ENCODE peak calls at places on chromosomes 4 and X, in six cellular contexts. J is bronchial epithelial cell, E is brain microvascular endothelial cell, D is ovary, I is BE2C, R is NT2/D1. B is an unnamed sample. For H3K36me3, the result is how much of the 10 kb centered on the place peaks cover.

GRCh38 chr4:172686021-172686420 is 482.6 kb upstream of the GALNT7 start:
- DNase-seq in J (no peak), E (no peak), D (no peak), I (no peak), R (no peak), B (no peak)

GRCh38 chr4:53563824-53564223 is 27.5 kb downstream of the LNX1 start:
- DNase-seq in J (peak), E (peak), D (no peak), I (no peak), R (no peak), B (peak)

GRCh38 chr4:85399270-85399669 is 75.7 kb upstream of the ARHGAP24 start:
- DNase-seq in J (no peak), E (no peak), D (no peak), I (no peak), R (no peak), B (no peak)

GRCh38 chrX:102976793-102977495 is 39.9 kb downstream of the RAB40AL start:
- DNase-seq in J (peak), E (no peak), D (no peak), I (no peak), R (no peak), B (no peak)

GRCh38 chr4:62252728-62253127 is 1052.6 kb downstream of the ADGRL3 start:
- DNase-seq in J (no peak), E (no peak), D (no peak), I (no peak), R (no peak), B (no peak)

GRCh38 chrX:2286731-2287130 is 214.0 kb downstream of the DHRSX start:
- DNase-seq in J (no peak), E (no peak), D (no peak), I (no peak), R (no peak), B (no peak)

GRCh38 chrX:123736333-123736921 is 3.6 kb upstream of the THOC2 start:
- DNase-seq in J (peak), E (peak), D (no peak), I (peak), R (no peak), B (peak)

GRCh38 chr4:4780634-4781287 is 78.7 kb upstream of the MSX1 start:
- DNase-seq in J (peak), E (peak), D (no peak), I (peak), R (no peak), B (no peak)

GRCh38 chrX:148854351-148854750 is 353.9 kb downstream of the AFF2 start:
- DNase-seq in J (no peak), E (peak), D (no peak), I (no peak), R (no peak), B (peak)

GRCh38 chr4:84971319-84971932 is 4.9 kb upstream of the WDFY3 start:
- DNase-seq in J (peak), E (no peak), D (no peak), I (no peak), R (no peak), B (peak)

GRCh38 chrX:24777660-24778059 is 83.9 kb downstream of the POLA1 start:
- DNase-seq in J (no peak), E (no peak), D (no peak), I (no peak), R (no peak), B (no peak)

GRCh38 chrX:37802028-37802427 is 22.2 kb downstream of the CYBB start:
- DNase-seq in J (no peak), E (no peak), D (no peak), I (no peak), R (no peak), B (no peak)

GRCh38 chr4:128323401-128323800 is 35.8 kb upstream of the PGRMC2 start:
- DNase-seq in J (peak), E (no peak), D (no peak), I (no peak), R (no peak), B (no peak)

GRCh38 chr4:62344915-62345314 is 1144.8 kb downstream of the ADGRL3 start:
- DNase-seq in J (peak), E (no peak), D (no peak), I (no peak), R (no peak), B (no peak)

GRCh38 chr4:146243883-146244277 is 29.5 kb downstream of the REELD1 start:
- DNase-seq in J (no peak), E (no peak), D (no peak), I (no peak), R (no peak), B (no peak)

DNA sequence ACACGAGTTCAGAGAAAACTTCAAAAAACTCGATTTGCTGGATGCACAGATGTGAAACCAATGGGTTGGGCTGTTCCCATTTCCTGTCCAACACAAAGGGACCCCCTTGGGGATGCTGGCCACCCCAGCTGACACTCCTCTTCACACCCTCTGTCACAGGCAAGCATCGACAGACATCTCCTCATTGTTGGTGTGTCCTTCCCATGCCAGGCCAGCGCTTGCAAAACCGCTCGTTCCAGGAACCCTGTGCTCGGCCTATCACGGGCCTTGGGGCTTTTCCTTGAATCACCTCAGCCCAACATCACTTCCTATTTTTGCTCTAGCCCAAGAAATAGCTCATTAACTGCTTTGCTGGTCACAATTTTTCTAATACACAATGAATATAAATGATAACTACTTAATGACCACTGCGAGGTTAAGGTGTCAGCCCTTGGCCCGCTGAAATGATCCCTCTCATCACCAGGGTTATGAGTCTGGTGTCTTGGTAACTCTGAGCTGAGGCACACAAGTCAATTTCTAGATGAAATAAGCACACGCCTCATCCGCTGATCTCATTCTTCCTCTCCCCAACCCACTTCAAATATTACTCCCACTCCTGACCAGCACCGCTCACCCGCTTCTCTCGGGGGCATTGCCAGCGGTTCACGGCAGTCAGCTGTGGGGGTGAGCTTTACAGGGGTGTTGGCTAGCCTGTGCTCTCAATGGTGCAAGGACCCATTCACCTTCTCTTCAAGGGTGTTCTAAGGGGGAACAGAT is 32.3 kb downstream of the BCOR start:
- DNase-seq in J (no peak), E (no peak), D (no peak), I (no peak), R (no peak), B (peak)
- H3K36me3 ChIP-seq in J (under half), E (under half), D (under half), I (half or more), R (half or more), B (under half)

GRCh38 chr4:38855466-38855865 is 1.2 kb downstream of the TLR6 start:
- DNase-seq in J (no peak), E (no peak), D (no peak), I (no peak), R (no peak), B (no peak)
- H3K4me3 ChIP-seq in J (no peak), E (no peak), D (no peak), I (no peak), R (no peak), B (no peak)

GRCh38 chrX:53398216-53398615 is 24.2 kb downstream of the SMC1A start:
- DNase-seq in J (peak), E (no peak), D (no peak), I (no peak), R (no peak), B (no peak)
- H3K36me3 ChIP-seq in J (under half), E (under half), D (under half), I (under half), R (half or more), B (under half)

GRCh38 chr4:5893013-5893580 is at the start of gene CRMP1:
- DNase-seq in J (no peak), E (no peak), D (no peak), I (peak), R (no peak), B (no peak)
- H3K4me3 ChIP-seq in J (no peak), E (no peak), D (no peak), I (peak), R (peak), B (no peak)

DNA sequence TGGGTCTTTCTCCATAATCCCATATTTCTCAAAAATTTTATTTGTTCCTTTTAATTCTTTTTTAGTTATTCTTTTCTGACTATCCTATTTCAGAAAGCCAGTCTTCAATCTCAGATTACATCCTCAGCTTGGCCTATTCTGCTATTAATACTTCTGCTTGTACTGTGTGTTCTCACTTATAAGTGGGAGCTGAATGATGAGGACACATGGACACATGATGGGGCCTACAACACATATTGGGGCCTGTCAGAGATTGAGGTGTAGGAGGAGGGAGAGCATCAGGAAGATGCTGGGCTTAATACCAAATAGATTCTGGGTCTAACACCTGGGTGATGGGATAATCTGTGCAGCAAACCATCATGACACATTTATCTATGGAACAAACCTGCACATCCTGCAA is 82.3 kb downstream of the MAGEE1 start:
- DNase-seq in J (no peak), E (no peak), D (no peak), I (no peak), R (no peak), B (no peak)
- H3K36me3 ChIP-seq in J (under half), E (under half), D (under half), I (under half), R (under half), B (under half)

DNA sequence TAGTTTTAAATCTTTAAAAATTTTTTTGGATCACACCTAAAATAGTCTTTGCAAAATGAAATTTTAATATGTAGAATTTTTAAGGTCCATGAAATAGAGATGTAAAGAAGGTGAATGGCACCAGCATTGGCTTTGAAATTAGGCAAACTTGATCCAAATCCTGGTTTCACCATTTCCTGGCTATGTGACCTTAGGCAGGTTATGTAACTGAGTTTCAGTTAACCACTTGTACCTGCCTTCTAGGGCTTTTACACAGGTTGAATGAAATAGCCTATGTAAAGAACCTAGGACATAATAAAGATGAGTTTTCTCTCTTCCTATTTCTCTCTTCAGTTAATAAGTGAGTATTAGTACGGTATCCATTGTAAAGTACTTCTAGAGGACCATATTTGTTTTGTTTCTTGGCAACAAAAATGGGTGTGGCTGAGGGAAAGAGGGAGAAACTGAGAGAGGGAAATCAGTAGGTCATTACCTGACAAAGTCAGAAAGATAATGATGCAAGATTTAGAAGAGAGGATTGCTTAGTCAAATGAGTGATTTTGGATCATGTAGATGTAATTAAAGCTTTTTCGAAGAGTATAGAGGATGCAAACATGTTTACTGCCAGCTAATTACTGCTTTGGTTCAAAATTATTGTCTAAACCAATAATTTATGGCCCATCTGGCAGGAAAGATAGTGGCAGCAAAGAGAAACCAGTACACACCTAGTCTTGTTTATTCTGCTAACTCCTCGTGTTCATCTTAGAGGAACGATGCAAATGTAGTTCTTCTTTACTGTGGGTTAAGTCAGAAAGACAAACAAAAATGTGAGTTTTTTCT is 81.9 kb downstream of the PDLIM5 start:
- DNase-seq in J (peak), E (no peak), D (no peak), I (no peak), R (no peak), B (no peak)
- H3K4me3 ChIP-seq in J (no peak), E (no peak), D (no peak), I (no peak), R (no peak), B (no peak)